ENCODE peak calls at places on chromosomes 6 and 20, in eight cellular contexts. One of them, this sample, is unnamed.

GRCh38 chr6:167709196-167709595 is 117.5 kb upstream of the AFDN start:
- DNase-seq in OCI-LY7: no peak
- DNase-seq in thoracic aorta: no peak
- DNase-seq in mammary epithelial cell: no peak
- DNase-seq in nephron progenitor cell: no peak
- DNase-seq in stomach: no peak
- DNase-seq in endothelial cell: no peak
- DNase-seq in fibroblast of pulmonary artery: no peak
- DNase-seq in this sample: no peak

GRCh38 chr6:21742238-21742660 is 148.7 kb downstream of the SOX4 start:
- DNase-seq in OCI-LY7: no peak
- DNase-seq in endothelial cell: no peak
- DNase-seq in fibroblast of pulmonary artery: peak
- DNase-seq in nephron progenitor cell: no peak
- DNase-seq in mammary epithelial cell: peak
- DNase-seq in stomach: no peak
- DNase-seq in thoracic aorta: no peak
- DNase-seq in this sample: no peak

GRCh38 chr6:96812077-96812703 is 25.1 kb downstream of the GPR63 start:
- DNase-seq in thoracic aorta: no peak
- DNase-seq in mammary epithelial cell: no peak
- DNase-seq in OCI-LY7: no peak
- DNase-seq in endothelial cell: no peak
- DNase-seq in nephron progenitor cell: no peak
- DNase-seq in fibroblast of pulmonary artery: peak
- DNase-seq in stomach: no peak
- DNase-seq in this sample: no peak

GRCh38 chr20:62715201-62715600 is 6.6 kb downstream of the NTSR1 start:
- DNase-seq in mammary epithelial cell: no peak
- DNase-seq in stomach: no peak
- DNase-seq in nephron progenitor cell: no peak
- DNase-seq in fibroblast of pulmonary artery: no peak
- DNase-seq in OCI-LY7: no peak
- DNase-seq in thoracic aorta: no peak
- DNase-seq in endothelial cell: no peak
- DNase-seq in this sample: no peak

GRCh38 chr6:147132889-147133288 is 71.3 kb upstream of the STXBP5 start:
- DNase-seq in thoracic aorta: no peak
- DNase-seq in OCI-LY7: no peak
- DNase-seq in nephron progenitor cell: no peak
- DNase-seq in endothelial cell: no peak
- DNase-seq in fibroblast of pulmonary artery: peak
- DNase-seq in stomach: no peak
- DNase-seq in mammary epithelial cell: no peak
- DNase-seq in this sample: no peak

GRCh38 chr6:16511048-16511660 is 250.1 kb downstream of the ATXN1 start:
- DNase-seq in nephron progenitor cell: no peak
- DNase-seq in thoracic aorta: no peak
- DNase-seq in endothelial cell: no peak
- DNase-seq in OCI-LY7: peak
- DNase-seq in mammary epithelial cell: peak
- DNase-seq in stomach: no peak
- DNase-seq in fibroblast of pulmonary artery: peak
- DNase-seq in this sample: no peak

GRCh38 chr6:36094786-36095496 is 35.4 kb upstream of the MAPK13 start:
- DNase-seq in OCI-LY7: peak
- DNase-seq in thoracic aorta: peak
- DNase-seq in nephron progenitor cell: peak
- DNase-seq in fibroblast of pulmonary artery: peak
- DNase-seq in mammary epithelial cell: peak
- DNase-seq in endothelial cell: peak
- DNase-seq in stomach: peak
- DNase-seq in this sample: peak

GRCh38 chr6:32580593-32580992 is 9.1 kb downstream of the HLA-DRB1 start:
- DNase-seq in thoracic aorta: no peak
- DNase-seq in fibroblast of pulmonary artery: no peak
- DNase-seq in mammary epithelial cell: no peak
- DNase-seq in stomach: no peak
- DNase-seq in endothelial cell: no peak
- DNase-seq in nephron progenitor cell: no peak
- DNase-seq in OCI-LY7: no peak
- DNase-seq in this sample: no peak

GRCh38 chr6:107941627-107942026 is 16.4 kb downstream of the SEC63 start:
- DNase-seq in endothelial cell: no peak
- DNase-seq in thoracic aorta: no peak
- DNase-seq in mammary epithelial cell: no peak
- DNase-seq in nephron progenitor cell: no peak
- DNase-seq in stomach: no peak
- DNase-seq in fibroblast of pulmonary artery: no peak
- DNase-seq in OCI-LY7: no peak
- DNase-seq in this sample: no peak

GRCh38 chr20:10511507-10512231 is 76.6 kb downstream of the SLX4IP start:
- DNase-seq in thoracic aorta: peak
- DNase-seq in mammary epithelial cell: peak
- DNase-seq in stomach: peak
- DNase-seq in endothelial cell: no peak
- DNase-seq in OCI-LY7: peak
- DNase-seq in nephron progenitor cell: no peak
- DNase-seq in fibroblast of pulmonary artery: peak
- DNase-seq in this sample: peak

GRCh38 chr6:35461270-35461669 is 6.9 kb upstream of the RPL10A start:
- DNase-seq in fibroblast of pulmonary artery: no peak
- DNase-seq in nephron progenitor cell: no peak
- DNase-seq in stomach: no peak
- DNase-seq in OCI-LY7: no peak
- DNase-seq in mammary epithelial cell: no peak
- DNase-seq in thoracic aorta: no peak
- DNase-seq in endothelial cell: no peak
- DNase-seq in this sample: no peak

GRCh38 chr20:47524385-47524784 is 22.7 kb downstream of the NCOA3 start:
- DNase-seq in OCI-LY7: no peak
- DNase-seq in thoracic aorta: no peak
- DNase-seq in mammary epithelial cell: no peak
- DNase-seq in fibroblast of pulmonary artery: no peak
- DNase-seq in stomach: no peak
- DNase-seq in nephron progenitor cell: no peak
- DNase-seq in endothelial cell: no peak
- DNase-seq in this sample: no peak

GRCh38 chr6:14796974-14797762 is 448.7 kb upstream of the JARID2 start:
- DNase-seq in fibroblast of pulmonary artery: peak
- DNase-seq in OCI-LY7: peak
- DNase-seq in stomach: no peak
- DNase-seq in endothelial cell: no peak
- DNase-seq in mammary epithelial cell: no peak
- DNase-seq in thoracic aorta: no peak
- DNase-seq in nephron progenitor cell: no peak
- DNase-seq in this sample: no peak

GRCh38 chr20:4633780-4634179 is 87.9 kb upstream of the PRND start:
- DNase-seq in nephron progenitor cell: no peak
- DNase-seq in fibroblast of pulmonary artery: peak
- DNase-seq in endothelial cell: no peak
- DNase-seq in thoracic aorta: no peak
- DNase-seq in OCI-LY7: no peak
- DNase-seq in mammary epithelial cell: peak
- DNase-seq in stomach: no peak
- DNase-seq in this sample: no peak

GRCh38 chr6:129889580-129889979 is 28.5 kb upstream of the TMEM244 start:
- DNase-seq in mammary epithelial cell: peak
- DNase-seq in endothelial cell: no peak
- DNase-seq in thoracic aorta: no peak
- DNase-seq in nephron progenitor cell: no peak
- DNase-seq in OCI-LY7: no peak
- DNase-seq in fibroblast of pulmonary artery: peak
- DNase-seq in stomach: no peak
- DNase-seq in this sample: no peak

GRCh38 chr6:139533573-139534471 is 159.4 kb upstream of the CITED2 start:
- DNase-seq in endothelial cell: no peak
- DNase-seq in thoracic aorta: no peak
- DNase-seq in nephron progenitor cell: peak
- DNase-seq in mammary epithelial cell: no peak
- DNase-seq in OCI-LY7: no peak
- DNase-seq in stomach: peak
- DNase-seq in fibroblast of pulmonary artery: peak
- DNase-seq in this sample: no peak

GRCh38 chr6:13342414-13343019 is 14.2 kb upstream of the TBC1D7 start:
- DNase-seq in mammary epithelial cell: no peak
- DNase-seq in nephron progenitor cell: no peak
- DNase-seq in endothelial cell: no peak
- DNase-seq in OCI-LY7: no peak
- DNase-seq in stomach: no peak
- DNase-seq in fibroblast of pulmonary artery: no peak
- DNase-seq in thoracic aorta: no peak
- DNase-seq in this sample: no peak

GRCh38 chr6:20879526-20879925 is 345.3 kb downstream of the CDKAL1 start:
- DNase-seq in stomach: no peak
- DNase-seq in nephron progenitor cell: no peak
- DNase-seq in thoracic aorta: no peak
- DNase-seq in fibroblast of pulmonary artery: no peak
- DNase-seq in mammary epithelial cell: no peak
- DNase-seq in endothelial cell: peak
- DNase-seq in OCI-LY7: no peak
- DNase-seq in this sample: no peak

GRCh38 chr6:128903715-128904114 is 20.8 kb downstream of the LAMA2 start:
- DNase-seq in thoracic aorta: no peak
- DNase-seq in endothelial cell: no peak
- DNase-seq in nephron progenitor cell: no peak
- DNase-seq in stomach: no peak
- DNase-seq in fibroblast of pulmonary artery: no peak
- DNase-seq in OCI-LY7: no peak
- DNase-seq in mammary epithelial cell: no peak
- DNase-seq in this sample: no peak

GRCh38 chr20:64210661-64211369 is 44.7 kb upstream of the PCMTD2 start:
- DNase-seq in mammary epithelial cell: no peak
- DNase-seq in stomach: no peak
- DNase-seq in OCI-LY7: no peak
- DNase-seq in endothelial cell: no peak
- DNase-seq in fibroblast of pulmonary artery: no peak
- DNase-seq in nephron progenitor cell: no peak
- DNase-seq in thoracic aorta: no peak
- DNase-seq in this sample: no peak

GRCh38 chr20:44552039-44552438 is 30.2 kb upstream of the SERINC3 start:
- DNase-seq in fibroblast of pulmonary artery: no peak
- DNase-seq in nephron progenitor cell: no peak
- DNase-seq in endothelial cell: no peak
- DNase-seq in OCI-LY7: no peak
- DNase-seq in stomach: no peak
- DNase-seq in mammary epithelial cell: no peak
- DNase-seq in thoracic aorta: no peak
- DNase-seq in this sample: no peak

GRCh38 chr20:32870489-32870888 is 11.8 kb downstream of the EFCAB8 start:
- DNase-seq in fibroblast of pulmonary artery: no peak
- DNase-seq in endothelial cell: no peak
- DNase-seq in stomach: no peak
- DNase-seq in thoracic aorta: no peak
- DNase-seq in nephron progenitor cell: no peak
- DNase-seq in OCI-LY7: no peak
- DNase-seq in mammary epithelial cell: no peak
- DNase-seq in this sample: no peak

GRCh38 chr6:144820270-144820669 is 535.1 kb downstream of the UTRN start:
- DNase-seq in mammary epithelial cell: no peak
- DNase-seq in fibroblast of pulmonary artery: no peak
- DNase-seq in OCI-LY7: no peak
- DNase-seq in endothelial cell: no peak
- DNase-seq in thoracic aorta: no peak
- DNase-seq in stomach: no peak
- DNase-seq in nephron progenitor cell: no peak
- DNase-seq in this sample: no peak

GRCh38 chr20:11403711-11404110 is 514.0 kb upstream of the BTBD3 start:
- DNase-seq in OCI-LY7: no peak
- DNase-seq in fibroblast of pulmonary artery: peak
- DNase-seq in thoracic aorta: no peak
- DNase-seq in mammary epithelial cell: no peak
- DNase-seq in endothelial cell: no peak
- DNase-seq in stomach: no peak
- DNase-seq in nephron progenitor cell: no peak
- DNase-seq in this sample: no peak

GRCh38 chr6:152091851-152092341 is 284.4 kb downstream of the ESR1 start:
- DNase-seq in stomach: no peak
- DNase-seq in fibroblast of pulmonary artery: peak
- DNase-seq in mammary epithelial cell: peak
- DNase-seq in OCI-LY7: no peak
- DNase-seq in endothelial cell: no peak
- DNase-seq in nephron progenitor cell: no peak
- DNase-seq in thoracic aorta: no peak
- DNase-seq in this sample: no peak

GRCh38 chr6:26660096-26660425 is 515 bp upstream of the ZNF322 start:
- DNase-seq in OCI-LY7: peak
- DNase-seq in nephron progenitor cell: no peak
- DNase-seq in fibroblast of pulmonary artery: peak
- DNase-seq in thoracic aorta: no peak
- DNase-seq in mammary epithelial cell: no peak
- DNase-seq in endothelial cell: no peak
- DNase-seq in stomach: no peak
- DNase-seq in this sample: peak
- TF ChIP-seq CTCF in OCI-LY7: peak
- TF ChIP-seq CTCF in nephron progenitor cell: no peak
- TF ChIP-seq CTCF in fibroblast of pulmonary artery: peak
- TF ChIP-seq CTCF in thoracic aorta: peak
- TF ChIP-seq CTCF in mammary epithelial cell: peak
- TF ChIP-seq CTCF in endothelial cell: no peak
- TF ChIP-seq CTCF in stomach: no peak
- TF ChIP-seq CTCF in this sample: no peak

GRCh38 chr20:55583036-55583435 is 422.3 kb downstream of the CBLN4 start:
- DNase-seq in nephron progenitor cell: no peak
- DNase-seq in OCI-LY7: no peak
- DNase-seq in stomach: no peak
- DNase-seq in thoracic aorta: no peak
- DNase-seq in endothelial cell: no peak
- DNase-seq in fibroblast of pulmonary artery: no peak
- DNase-seq in mammary epithelial cell: no peak
- DNase-seq in this sample: no peak
- TF ChIP-seq CTCF in nephron progenitor cell: no peak
- TF ChIP-seq CTCF in OCI-LY7: no peak
- TF ChIP-seq CTCF in stomach: no peak
- TF ChIP-seq CTCF in thoracic aorta: no peak
- TF ChIP-seq CTCF in endothelial cell: no peak
- TF ChIP-seq CTCF in fibroblast of pulmonary artery: no peak
- TF ChIP-seq CTCF in mammary epithelial cell: no peak
- TF ChIP-seq CTCF in this sample: no peak

GRCh38 chr20:50506270-50506579 is 4.0 kb upstream of the PTPN1 start:
- DNase-seq in thoracic aorta: no peak
- DNase-seq in mammary epithelial cell: no peak
- DNase-seq in fibroblast of pulmonary artery: no peak
- DNase-seq in OCI-LY7: no peak
- DNase-seq in stomach: no peak
- DNase-seq in nephron progenitor cell: no peak
- DNase-seq in endothelial cell: no peak
- DNase-seq in this sample: no peak
- TF ChIP-seq CTCF in thoracic aorta: no peak
- TF ChIP-seq CTCF in mammary epithelial cell: no peak
- TF ChIP-seq CTCF in fibroblast of pulmonary artery: no peak
- TF ChIP-seq CTCF in OCI-LY7: peak
- TF ChIP-seq CTCF in stomach: no peak
- TF ChIP-seq CTCF in nephron progenitor cell: no peak
- TF ChIP-seq CTCF in endothelial cell: no peak
- TF ChIP-seq CTCF in this sample: no peak

DNA sequence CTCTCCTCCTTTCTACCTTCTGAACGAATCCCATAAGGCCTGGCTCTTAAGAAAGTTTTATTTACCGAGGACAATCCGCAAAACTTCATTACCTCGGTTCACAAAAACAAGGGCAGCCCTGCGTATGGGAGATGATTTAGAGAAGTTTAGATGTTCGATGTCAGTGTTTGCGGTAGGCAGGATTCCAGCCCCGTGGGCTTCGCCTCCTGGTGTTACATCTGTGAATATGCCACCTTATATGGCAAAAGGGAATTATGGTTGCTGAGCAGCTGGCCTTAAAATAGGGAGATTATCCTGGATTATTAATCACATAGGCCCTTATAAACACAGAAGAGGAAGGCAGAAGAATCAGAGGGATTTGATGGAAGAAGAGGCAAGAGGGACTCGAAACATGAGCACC is 21.1 kb downstream of the BMP6 start:
- DNase-seq in OCI-LY7: no peak
- DNase-seq in endothelial cell: no peak
- DNase-seq in thoracic aorta: no peak
- DNase-seq in nephron progenitor cell: no peak
- DNase-seq in stomach: no peak
- DNase-seq in mammary epithelial cell: no peak
- DNase-seq in fibroblast of pulmonary artery: no peak
- DNase-seq in this sample: no peak
- TF ChIP-seq CTCF in OCI-LY7: no peak
- TF ChIP-seq CTCF in endothelial cell: no peak
- TF ChIP-seq CTCF in thoracic aorta: no peak
- TF ChIP-seq CTCF in nephron progenitor cell: no peak
- TF ChIP-seq CTCF in stomach: no peak
- TF ChIP-seq CTCF in mammary epithelial cell: no peak
- TF ChIP-seq CTCF in fibroblast of pulmonary artery: no peak
- TF ChIP-seq CTCF in this sample: no peak

This sample was measured in GM13976.